ENCODE peak calls at places on chromosomes 4 and X, in five cellular contexts. F is endothelial cell of umbilical vein, B is NB4, Q is GM12878, V is A549. I is an unnamed sample.
A peak's percentile ranks its signal among the peaks of the same experiment; 100 is the strongest.

GRCh38 chr4:25938251-25939186 is 24.5 kb downstream of the SMIM20 start:
- DNase-seq in B (peak; percentile 98), Q (peak; percentile 85), V (no peak), F (no peak), I (no peak)

GRCh38 chrX:144840616-144841015 is 406.7 kb upstream of the SPANXN1 start:
- DNase-seq in B (no peak), V (no peak), F (no peak), Q (no peak), I (no peak)

GRCh38 chr4:38860788-38861424 is 4.3 kb upstream of the TLR6 start:
- DNase-seq in V (peak; percentile 70), F (peak; percentile 34), Q (peak; percentile 41), B (peak; percentile 84), I (peak; percentile 76)

GRCh38 chrX:12548746-12549145 is 242.5 kb upstream of the PRPS2 start:
- DNase-seq in F (peak; percentile 2), B (peak; percentile 23), V (peak; percentile 19), Q (no peak), I (peak; percentile 0)

GRCh38 chrX:30751497-30751896 is 98.3 kb downstream of the GK start:
- DNase-seq in B (no peak), Q (no peak), F (no peak), V (no peak), I (no peak)

GRCh38 chr4:78004270-78004669 is 52.9 kb upstream of the FRAS1 start:
- DNase-seq in Q (no peak), F (no peak), B (no peak), V (no peak), I (no peak)

GRCh38 chr4:100379583-100380105 is 138.2 kb downstream of the EMCN start:
- DNase-seq in B (no peak), V (no peak), Q (no peak), F (no peak), I (no peak)

GRCh38 chrX:87517571-87518141 is at the start of gene KLHL4:
- DNase-seq in Q (no peak), F (peak; percentile 92), B (peak; percentile 13), V (peak; percentile 80), I (peak; percentile 5)

GRCh38 chr4:54872246-54872645 is 214.5 kb downstream of the KIT start:
- DNase-seq in B (no peak), V (no peak), Q (no peak), F (no peak), I (no peak)

GRCh38 chrX:72604705-72605104 is 32.1 kb upstream of the HDAC8 start:
- DNase-seq in F (no peak), V (no peak), Q (no peak), B (no peak), I (no peak)

GRCh38 chrX:44506688-44507087 is 36.0 kb downstream of the FUNDC1 start:
- DNase-seq in F (no peak), Q (no peak), B (no peak), V (no peak), I (no peak)

GRCh38 chr4:167622481-167623240 is 388.4 kb upstream of the SPOCK3 start:
- DNase-seq in V (peak; percentile 45), Q (no peak), F (peak; percentile 53), B (peak; percentile 47), I (peak; percentile 31)

GRCh38 chrX:11386001-11386523 is 92.8 kb downstream of the AMELX start:
- DNase-seq in Q (no peak), F (no peak), V (no peak), B (no peak), I (peak; percentile 60)

GRCh38 chrX:132737743-132738142 is 220.7 kb downstream of the HS6ST2 start:
- DNase-seq in F (no peak), B (peak; percentile 20), Q (no peak), V (no peak), I (no peak)

GRCh38 chrX:43139645-43140044 is 361.7 kb upstream of the PPP1R2C start:
- DNase-seq in Q (no peak), V (no peak), B (no peak), F (no peak), I (no peak)

GRCh38 chrX:136146614-136147319 is 566 bp upstream of the FHL1 start:
- DNase-seq in B (peak; percentile 12), Q (no peak), F (peak; percentile 30), V (no peak), I (no peak)

GRCh38 chrX:111302284-111302683 is 32.0 kb upstream of the CAPN6 start:
- DNase-seq in Q (no peak), V (no peak), F (no peak), B (no peak), I (no peak)

GRCh38 chr4:7295917-7296660 is 103.8 kb downstream of the SORCS2 start:
- DNase-seq in Q (no peak), F (no peak), B (peak; percentile 54), V (peak; percentile 45), I (peak; percentile 44)

GRCh38 chr4:73776363-73776762 is 36.0 kb downstream of the CXCL8 start:
- DNase-seq in Q (no peak), B (peak; percentile 8), V (peak; percentile 18), F (peak; percentile 97), I (peak; percentile 17)

GRCh38 chrX:13902406-13902805 is 85.5 kb upstream of the GPM6B start:
- DNase-seq in B (no peak), F (no peak), V (no peak), Q (no peak), I (no peak)

GRCh38 chrX:48911407-48912182 is at the start of gene SLC35A2:
- DNase-seq in Q (no peak), B (peak; percentile 75), V (peak; percentile 87), F (peak; percentile 75), I (peak; percentile 88)

GRCh38 chr4:1752284-1753041 is 31.1 kb downstream of the TACC3 start:
- DNase-seq in Q (no peak), V (no peak), B (peak; percentile 77), F (peak; percentile 16), I (peak; percentile 65)

GRCh38 chr4:102169345-102169744 is 175.9 kb downstream of the SLC39A8 start:
- DNase-seq in V (peak; percentile 10), Q (no peak), F (no peak), B (peak; percentile 10), I (no peak)

GRCh38 chr4:88587285-88587684 is 5.0 kb upstream of the HERC3 start:
- DNase-seq in B (no peak), Q (no peak), F (no peak), V (no peak), I (no peak)

GRCh38 chrX:121151293-121151692 is 103.9 kb downstream of the GLUD2 start:
- DNase-seq in B (no peak), F (no peak), Q (no peak), V (no peak), I (no peak)

GRCh38 chr4:137981277-137981676 is 260.9 kb downstream of the SLC7A11 start:
- DNase-seq in B (peak; percentile 8), Q (no peak), F (no peak), V (peak; percentile 11), I (no peak)

GRCh38 chr4:23733476-23733875 is 156.4 kb downstream of the PPARGC1A start:
- DNase-seq in Q (no peak), F (no peak), B (no peak), V (no peak), I (no peak)

GRCh38 chrX:136047969-136048368 is 62.7 kb downstream of the SLC9A6 start:
- DNase-seq in Q (no peak), V (no peak), F (no peak), B (no peak), I (no peak)

GRCh38 chr4:101910786-101911373 is 120.3 kb downstream of the BANK1 start:
- DNase-seq in Q (no peak), F (no peak), B (no peak), V (no peak), I (no peak)

GRCh38 chrX:137427813-137428212 is 138.1 kb upstream of the ZIC3 start:
- DNase-seq in V (no peak), B (no peak), Q (no peak), F (no peak), I (no peak)

DNA sequence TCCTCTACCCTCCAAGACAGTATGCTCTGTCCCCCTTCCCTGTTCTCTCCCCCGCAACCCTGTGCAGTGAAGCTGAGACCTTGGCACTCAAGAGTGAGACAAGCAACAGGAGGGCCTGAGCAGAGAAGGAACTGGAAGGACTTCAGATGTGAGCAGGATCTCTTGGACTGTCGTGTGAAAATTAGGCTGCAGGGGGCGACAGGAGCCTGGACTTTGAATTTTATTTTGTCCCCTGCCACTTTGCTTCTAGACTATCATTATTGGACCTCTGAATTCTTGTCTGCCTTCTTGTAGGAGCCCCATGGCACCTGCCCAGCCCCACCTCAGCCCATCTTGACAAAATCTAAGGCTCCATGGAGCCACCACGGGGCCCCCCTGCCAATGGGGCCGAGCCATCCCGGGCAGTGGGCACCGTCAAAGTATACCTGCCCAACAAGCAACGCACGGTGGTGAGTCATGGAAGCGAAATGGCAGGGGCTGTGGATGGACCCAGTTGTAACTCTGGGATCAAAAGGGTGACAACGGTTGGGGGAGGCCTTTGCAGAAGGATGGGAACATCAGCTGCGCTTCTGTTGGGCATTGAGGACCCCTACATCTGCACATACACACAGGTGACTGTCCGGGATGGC is 1.7 kb downstream of the ARAF start:
- DNase-seq in F (peak; percentile 47), Q (no peak), B (peak; percentile 66), V (peak; percentile 29), I (no peak)
- TF ChIP-seq CTCF in F (peak; percentile 47), Q (peak; percentile 37), B (peak; percentile 17), V (peak; percentile 21), I (peak; percentile 61)

DNA sequence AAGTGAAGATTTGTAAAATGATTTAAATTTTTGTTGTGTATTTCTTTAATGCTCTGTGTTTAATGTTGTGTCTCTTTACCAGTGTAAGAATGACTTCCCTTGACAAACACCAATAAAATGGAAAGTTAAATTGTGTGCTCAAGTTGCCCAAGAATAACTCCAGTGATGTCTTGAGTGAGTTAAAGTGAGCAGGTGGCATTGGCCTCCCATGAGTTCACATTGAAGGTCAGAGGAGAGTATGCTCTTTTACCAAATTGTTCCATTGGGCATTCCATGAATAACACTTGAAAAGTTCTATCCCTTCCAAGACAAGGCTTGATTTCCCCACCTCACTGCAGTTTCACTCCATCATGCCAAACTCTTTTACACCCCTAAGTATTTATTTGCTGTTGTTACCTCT is 4.5 kb downstream of the ANXA5 start:
- DNase-seq in F (no peak), Q (no peak), B (no peak), V (no peak), I (no peak)
- TF ChIP-seq MYC in F (no peak), Q (no peak), B (no peak), V (no peak), I (no peak)

DNA sequence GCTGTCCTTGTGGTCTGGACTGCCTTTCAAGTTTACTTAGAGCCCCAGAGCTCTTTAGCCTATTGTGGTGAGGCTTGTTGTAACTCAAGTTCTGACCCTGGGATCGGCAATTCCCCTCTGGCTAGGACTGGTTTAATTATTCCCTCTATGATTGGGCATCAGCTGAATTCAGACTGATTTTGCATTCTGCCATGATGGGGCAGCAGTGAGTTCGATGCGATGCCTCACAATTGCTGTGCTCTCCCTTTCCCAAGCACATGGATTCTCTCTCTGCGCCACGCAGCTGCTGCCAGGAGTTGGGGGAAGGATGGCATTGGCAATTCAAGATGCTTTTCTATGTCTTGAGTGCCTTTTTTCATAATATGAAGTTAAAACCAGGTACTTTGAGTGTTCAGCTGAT is 327.8 kb upstream of the CXorf51B start:
- DNase-seq in V (no peak), F (no peak), Q (no peak), B (no peak), I (no peak)
- TF ChIP-seq CTCF in V (no peak), F (no peak), Q (no peak), B (no peak), I (no peak)

DNA sequence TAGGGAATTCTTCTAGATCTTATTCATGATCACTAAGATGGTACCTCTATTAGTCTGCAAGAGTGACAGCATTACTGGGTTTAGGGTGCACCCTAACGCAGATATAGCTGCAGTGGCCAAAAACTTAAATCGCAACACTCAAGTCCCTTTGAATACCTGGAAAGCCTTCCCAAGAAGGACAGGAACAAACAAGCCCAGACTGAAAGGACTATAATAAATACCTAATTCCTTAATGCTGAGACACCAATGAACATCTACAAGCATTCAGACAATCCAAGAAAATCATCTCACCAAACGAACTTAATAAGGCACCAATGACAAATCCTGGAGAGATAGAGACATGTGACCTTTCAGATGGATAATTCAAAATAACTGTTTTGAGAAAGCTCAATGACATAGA is 74.9 kb upstream of the PDHA2 start:
- DNase-seq in Q (no peak), B (no peak), V (no peak), F (no peak), I (no peak)
- TF ChIP-seq MYC in Q (no peak), B (no peak), V (no peak), F (no peak), I (no peak)